ENCODE peak calls at places on chromosomes 6 and 20, in seven cellular contexts. N is fibroblast of lung, M is PC-3, A is neural progenitor cell, C is IMR-90, R is HepG2, D is endodermal cell. B is an unnamed sample.

GRCh38 chr20:8756410-8756809 is 312.5 kb upstream of the PLCB4 start:
- DNase-seq in N (peak), M (peak), A (no peak), C (peak), R (peak), D (no peak), B (no peak)

GRCh38 chr6:33082702-33083101 is 6.9 kb downstream of the HLA-DPB1 start:
- DNase-seq in N (peak), M (peak), A (peak), C (peak), R (peak), D (peak), B (no peak)

GRCh38 chr6:132490024-132490423 is 22.9 kb downstream of the STX7 start:
- DNase-seq in N (no peak), M (no peak), A (no peak), C (no peak), R (no peak), D (no peak), B (no peak)

GRCh38 chr6:79630883-79631799 is at the start of gene SH3BGRL2:
- DNase-seq in N (peak), M (peak), A (peak), C (peak), R (peak), D (peak), B (peak)

GRCh38 chr6:158642805-158643489 is 1.6 kb downstream of the DYNLT1 start:
- DNase-seq in N (peak), M (peak), A (no peak), C (peak), R (no peak), D (peak), B (no peak)

GRCh38 chr6:20644667-20645370 is 110.6 kb downstream of the CDKAL1 start:
- DNase-seq in N (peak), M (no peak), A (no peak), C (peak), R (no peak), D (no peak), B (no peak)

GRCh38 chr6:119566546-119567263 is 217.1 kb upstream of the MAN1A1 start:
- DNase-seq in N (no peak), M (no peak), A (no peak), C (no peak), R (no peak), D (no peak), B (no peak)

GRCh38 chr20:219290-220115 is 7.6 kb upstream of the DEFB129 start:
- DNase-seq in N (peak), M (peak), A (peak), C (peak), R (peak), D (peak), B (no peak)

GRCh38 chr6:114096553-114097172 is 125.7 kb upstream of the HDAC2 start:
- DNase-seq in N (peak), M (peak), A (peak), C (peak), R (peak), D (no peak), B (no peak)

GRCh38 chr6:19892250-19892649 is 55.1 kb downstream of the ID4 start:
- DNase-seq in N (no peak), M (peak), A (no peak), C (no peak), R (no peak), D (no peak), B (peak)

GRCh38 chr6:55617272-55617671 is 38.3 kb upstream of the HMGCLL1 start:
- DNase-seq in N (peak), M (peak), A (peak), C (peak), R (peak), D (peak), B (no peak)

GRCh38 chr20:34074101-34074760 is 37.8 kb downstream of the EIF2S2 start:
- DNase-seq in N (no peak), M (peak), A (no peak), C (peak), R (no peak), D (no peak), B (no peak)

GRCh38 chr6:24643925-24644324 is 2.1 kb downstream of the KIAA0319 start:
- DNase-seq in N (no peak), M (no peak), A (no peak), C (no peak), R (no peak), D (no peak), B (no peak)

GRCh38 chr6:167974644-167975344 is 22.7 kb upstream of the KIF25 start:
- DNase-seq in N (peak), M (peak), A (no peak), C (peak), R (no peak), D (no peak), B (no peak)

GRCh38 chr6:19530188-19530587 is 307.0 kb upstream of the ID4 start:
- DNase-seq in N (no peak), M (no peak), A (no peak), C (no peak), R (no peak), D (no peak), B (no peak)

GRCh38 chr20:60116128-60116909 is 158.1 kb downstream of the CDH26 start:
- DNase-seq in N (no peak), M (no peak), A (no peak), C (no peak), R (no peak), D (no peak), B (no peak)

GRCh38 chr20:50008007-50008406 is 25.2 kb downstream of the SNAI1 start:
- DNase-seq in N (no peak), M (no peak), A (peak), C (no peak), R (no peak), D (no peak), B (no peak)

GRCh38 chr6:90158945-90159344 is 137.7 kb downstream of the BACH2 start:
- DNase-seq in N (no peak), M (no peak), A (no peak), C (no peak), R (no peak), D (no peak), B (no peak)

GRCh38 chr20:61976650-61977332 is 88.9 kb downstream of the TAF4 start:
- DNase-seq in N (no peak), M (no peak), A (no peak), C (no peak), R (no peak), D (no peak), B (no peak)

GRCh38 chr20:1427457-1428054 is 34.7 kb upstream of the FKBP1A start:
- DNase-seq in N (no peak), M (peak), A (peak), C (peak), R (peak), D (peak), B (no peak)

GRCh38 chr6:113779656-113780055 is 77.5 kb upstream of the MARCKS start:
- DNase-seq in N (no peak), M (no peak), A (no peak), C (no peak), R (no peak), D (no peak), B (no peak)

GRCh38 chr6:7373739-7374138 is 15.8 kb downstream of the CAGE1 start:
- DNase-seq in N (no peak), M (no peak), A (no peak), C (no peak), R (no peak), D (no peak), B (no peak)

GRCh38 chr20:17504898-17505663 is 26.1 kb downstream of the BFSP1 start:
- DNase-seq in N (peak), M (peak), A (peak), C (peak), R (peak), D (peak), B (peak)

DNA sequence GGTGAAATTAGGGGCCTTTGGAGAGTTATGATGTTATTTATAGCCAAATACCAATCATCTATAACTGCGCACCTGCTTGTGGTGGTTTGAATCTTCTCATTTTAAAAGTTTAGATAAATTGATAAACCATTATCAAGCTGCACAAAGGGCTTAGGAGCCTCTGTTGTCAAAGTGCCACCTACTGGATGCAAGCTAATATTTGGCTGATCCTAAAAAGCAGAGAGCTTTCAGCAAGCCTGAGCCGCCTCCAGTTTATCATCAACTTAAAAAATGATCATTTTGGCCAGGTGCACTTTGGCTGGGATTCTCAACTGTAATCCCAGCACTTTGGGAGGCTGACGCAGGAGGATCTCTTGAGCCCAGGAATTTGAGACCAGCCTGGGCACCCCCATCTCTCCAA is 58.5 kb upstream of the ATXN1 start:
- DNase-seq in N (peak), M (peak), A (peak), C (peak), R (no peak), D (no peak), B (no peak)
- TF ChIP-seq CTCF in N (peak), M (peak), A (peak), C (peak), R (peak), D (peak), B (no peak)

GRCh38 chr6:36360241-36361054 is 23.8 kb upstream of the BNIP5 start:
- DNase-seq in N (peak), M (peak), A (peak), C (peak), R (peak), D (peak), B (peak)
- H3K9ac ChIP-seq in N (no peak), M (no peak), A (no peak), C (no peak), R (no peak), D (no peak), B (no peak)

GRCh38 chr6:85450578-85450884 is 648 bp downstream of the NT5E start:
- DNase-seq in N (peak), M (no peak), A (no peak), C (no peak), R (no peak), D (no peak), B (no peak)

GRCh38 chr6:85452441-85452881 is 2.6 kb downstream of the NT5E start:
- DNase-seq in N (peak), M (no peak), A (no peak), C (peak), R (no peak), D (no peak), B (no peak)

GRCh38 chr6:85451586-85452306 is 1.9 kb downstream of the NT5E start:
- DNase-seq in N (no peak), M (no peak), A (no peak), C (no peak), R (peak), D (no peak), B (no peak)

GRCh38 chr6:85453490-85453889 is 3.6 kb downstream of the NT5E start:
- DNase-seq in N (no peak), M (no peak), A (no peak), C (no peak), R (no peak), D (no peak), B (no peak)

GRCh38 chr6:85453052-85453451 is 3.2 kb downstream of the NT5E start:
- DNase-seq in N (no peak), M (no peak), A (no peak), C (no peak), R (no peak), D (no peak), B (no peak)
- TF ChIP-seq CTCF in N (no peak), M (no peak), A (no peak), C (no peak), R (no peak), D (no peak), B (no peak)

GRCh38 chr6:41836660-41837052 is 49.2 kb downstream of the TOMM6 start:
- DNase-seq in N (peak), M (no peak), A (no peak), C (peak), R (no peak), D (no peak), B (no peak)

DNA sequence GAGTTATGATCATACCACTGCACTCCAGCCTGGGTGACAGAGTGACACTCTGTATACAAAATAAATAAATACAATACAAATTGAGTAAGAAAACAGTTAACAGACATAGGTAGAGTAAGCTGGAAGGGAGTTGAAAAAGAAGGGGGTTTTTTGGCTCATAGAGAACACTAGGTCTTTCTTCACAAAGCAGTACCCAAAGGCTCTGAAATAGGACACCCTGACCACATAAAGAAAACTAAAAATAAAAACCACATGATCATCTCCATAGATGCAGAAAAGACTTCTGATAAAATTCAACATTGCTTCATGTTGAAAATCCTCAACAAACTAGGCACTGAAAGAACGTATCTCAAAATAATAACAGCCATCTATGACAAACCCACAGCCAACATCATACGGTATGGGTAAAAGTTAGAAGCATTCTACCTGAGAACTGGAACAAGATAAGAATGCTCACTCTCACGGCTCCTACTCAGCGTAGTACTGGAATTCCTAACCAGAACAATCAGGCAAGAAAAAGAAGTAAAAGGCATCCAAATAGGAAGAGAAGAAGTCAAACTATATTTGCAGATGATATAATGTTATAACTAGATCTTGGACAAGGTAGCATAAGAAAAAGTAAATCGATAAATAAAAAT is 48.6 kb downstream of the TOMM6 start:
- DNase-seq in N (peak), M (no peak), A (no peak), C (peak), R (no peak), D (no peak), B (no peak)
- H3K9ac ChIP-seq in N (no peak), M (no peak), A (no peak), C (no peak), R (no peak), D (no peak), B (no peak)

GRCh38 chr20:22180244-22180643 is 404.1 kb downstream of the FOXA2 start:
- DNase-seq in N (no peak), M (no peak), A (peak), C (no peak), R (peak), D (peak), B (no peak)
- TF ChIP-seq CTCF in N (no peak), M (peak), A (peak), C (no peak), R (peak), D (peak), B (no peak)

DNA sequence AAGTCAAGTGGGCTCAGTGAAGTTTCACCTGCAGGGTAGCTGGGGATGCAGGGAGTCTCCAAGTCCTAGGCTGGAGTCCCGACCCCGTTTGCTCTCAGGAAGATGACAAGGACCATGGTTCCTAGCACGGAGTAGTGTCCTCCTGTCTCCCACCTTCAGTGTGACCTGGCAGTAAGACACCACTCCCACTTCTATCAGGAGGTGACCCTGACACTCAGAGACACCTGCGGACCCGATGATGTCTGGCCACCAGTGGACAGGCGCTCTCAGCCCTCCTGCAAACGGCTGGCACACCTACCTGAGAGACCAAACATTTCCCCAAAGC is 1.1 kb downstream of the SOD2 start:
- DNase-seq in N (no peak), M (no peak), A (no peak), C (no peak), R (peak), D (peak), B (no peak)
- H3K9ac ChIP-seq in N (no peak), M (peak), A (no peak), C (peak), R (peak), D (peak), B (peak)

DNA sequence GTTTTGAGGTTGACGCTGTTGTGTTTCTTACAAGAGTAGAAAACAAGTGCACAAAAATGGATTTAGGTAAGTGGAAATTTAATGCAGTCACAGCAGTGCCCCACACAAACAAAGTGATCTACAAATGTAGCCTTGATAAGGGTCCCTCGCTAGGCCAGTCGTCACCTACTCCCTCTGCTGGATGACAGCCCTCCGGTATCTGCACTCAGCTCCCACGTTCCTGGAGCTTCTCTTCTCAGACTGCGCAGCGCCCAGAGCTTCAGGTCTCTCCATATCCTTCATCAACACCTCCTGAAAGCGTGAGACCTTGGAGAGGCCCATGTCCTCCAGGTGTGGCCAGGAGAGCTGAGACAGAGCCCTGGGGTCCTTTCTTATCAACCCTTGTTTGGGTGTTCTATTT is 58.3 kb upstream of the MAP3K4 start:
- DNase-seq in N (no peak), M (no peak), A (peak), C (no peak), R (peak), D (peak), B (no peak)
- TF ChIP-seq CTCF in N (no peak), M (no peak), A (peak), C (no peak), R (peak), D (peak), B (no peak)

GRCh38 chr6:96990989-96991388 is 66.5 kb downstream of the KLHL32 start:
- DNase-seq in N (no peak), M (no peak), A (no peak), C (no peak), R (no peak), D (no peak), B (no peak)
- H3K9ac ChIP-seq in N (no peak), M (no peak), A (no peak), C (no peak), R (no peak), D (no peak), B (no peak)